ENCODE peak calls at places on chromosomes 7 and 10, in eight cellular contexts. One of them, this sample, is unnamed.

GRCh38 chr7:95811846-95812445 is 39.6 kb downstream of the DYNC1I1 start:
- DNase-seq in spleen: no peak
- DNase-seq in tibial nerve: no peak
- DNase-seq in Peyer's patch: no peak
- DNase-seq in esophagus squamous epithelium: no peak
- DNase-seq in A549: no peak
- DNase-seq in upper lobe of left lung: no peak
- DNase-seq in uterus: no peak
- DNase-seq in this sample: no peak

GRCh38 chr7:49443515-49443914 is 329.9 kb upstream of the VWC2 start:
- DNase-seq in spleen: no peak
- DNase-seq in tibial nerve: no peak
- DNase-seq in Peyer's patch: no peak
- DNase-seq in esophagus squamous epithelium: no peak
- DNase-seq in A549: no peak
- DNase-seq in upper lobe of left lung: no peak
- DNase-seq in uterus: no peak
- DNase-seq in this sample: no peak

GRCh38 chr7:151008511-151009323 is 15.6 kb downstream of the ATG9B start:
- DNase-seq in spleen: peak
- DNase-seq in tibial nerve: no peak
- DNase-seq in Peyer's patch: peak
- DNase-seq in esophagus squamous epithelium: no peak
- DNase-seq in A549: peak
- DNase-seq in upper lobe of left lung: peak
- DNase-seq in uterus: peak
- DNase-seq in this sample: no peak

GRCh38 chr10:28429045-28429444 is 103.9 kb upstream of the WAC start:
- DNase-seq in spleen: no peak
- DNase-seq in tibial nerve: no peak
- DNase-seq in Peyer's patch: no peak
- DNase-seq in esophagus squamous epithelium: no peak
- DNase-seq in A549: no peak
- DNase-seq in upper lobe of left lung: no peak
- DNase-seq in uterus: no peak
- DNase-seq in this sample: no peak

GRCh38 chr7:25402528-25402927 is 174.2 kb upstream of the NPVF start:
- DNase-seq in spleen: no peak
- DNase-seq in tibial nerve: no peak
- DNase-seq in Peyer's patch: no peak
- DNase-seq in esophagus squamous epithelium: no peak
- DNase-seq in A549: no peak
- DNase-seq in upper lobe of left lung: no peak
- DNase-seq in uterus: no peak
- DNase-seq in this sample: no peak

GRCh38 chr7:133026210-133026859 is 55.6 kb downstream of the CHCHD3 start:
- DNase-seq in spleen: no peak
- DNase-seq in tibial nerve: no peak
- DNase-seq in Peyer's patch: no peak
- DNase-seq in esophagus squamous epithelium: no peak
- DNase-seq in A549: no peak
- DNase-seq in upper lobe of left lung: no peak
- DNase-seq in uterus: no peak
- DNase-seq in this sample: no peak

GRCh38 chr7:21071570-21071969 is 284.9 kb upstream of the SP8 start:
- DNase-seq in spleen: no peak
- DNase-seq in tibial nerve: no peak
- DNase-seq in Peyer's patch: no peak
- DNase-seq in esophagus squamous epithelium: no peak
- DNase-seq in A549: no peak
- DNase-seq in upper lobe of left lung: no peak
- DNase-seq in uterus: no peak
- DNase-seq in this sample: no peak

GRCh38 chr10:73806176-73806950 is 5.0 kb downstream of the NDST2 start:
- DNase-seq in spleen: no peak
- DNase-seq in tibial nerve: no peak
- DNase-seq in Peyer's patch: no peak
- DNase-seq in esophagus squamous epithelium: no peak
- DNase-seq in A549: no peak
- DNase-seq in upper lobe of left lung: no peak
- DNase-seq in uterus: no peak
- DNase-seq in this sample: no peak

GRCh38 chr7:75900617-75901315 is 14.2 kb upstream of the POR start:
- DNase-seq in spleen: no peak
- DNase-seq in tibial nerve: no peak
- DNase-seq in Peyer's patch: no peak
- DNase-seq in esophagus squamous epithelium: no peak
- DNase-seq in A549: no peak
- DNase-seq in upper lobe of left lung: no peak
- DNase-seq in uterus: no peak
- DNase-seq in this sample: no peak

GRCh38 chr10:79433324-79434222 is 11.9 kb downstream of the ZCCHC24 start:
- DNase-seq in spleen: peak
- DNase-seq in tibial nerve: no peak
- DNase-seq in Peyer's patch: no peak
- DNase-seq in esophagus squamous epithelium: no peak
- DNase-seq in A549: no peak
- DNase-seq in upper lobe of left lung: no peak
- DNase-seq in uterus: peak
- DNase-seq in this sample: no peak

GRCh38 chr10:133324198-133324792 is 12.4 kb downstream of the CALY start:
- DNase-seq in spleen: peak
- DNase-seq in tibial nerve: no peak
- DNase-seq in Peyer's patch: peak
- DNase-seq in esophagus squamous epithelium: no peak
- DNase-seq in A549: peak
- DNase-seq in upper lobe of left lung: peak
- DNase-seq in uterus: no peak
- DNase-seq in this sample: peak

GRCh38 chr7:83640731-83641533 is 8.0 kb downstream of the SEMA3E start:
- DNase-seq in spleen: no peak
- DNase-seq in tibial nerve: no peak
- DNase-seq in Peyer's patch: no peak
- DNase-seq in esophagus squamous epithelium: no peak
- DNase-seq in A549: no peak
- DNase-seq in upper lobe of left lung: no peak
- DNase-seq in uterus: no peak
- DNase-seq in this sample: no peak

GRCh38 chr7:55065511-55066229 is 46.9 kb downstream of the EGFR start:
- DNase-seq in spleen: no peak
- DNase-seq in tibial nerve: no peak
- DNase-seq in Peyer's patch: no peak
- DNase-seq in esophagus squamous epithelium: no peak
- DNase-seq in A549: peak
- DNase-seq in upper lobe of left lung: no peak
- DNase-seq in uterus: peak
- DNase-seq in this sample: no peak

GRCh38 chr10:132408367-132408781 is 11.4 kb downstream of the PWWP2B start:
- DNase-seq in spleen: no peak
- DNase-seq in tibial nerve: no peak
- DNase-seq in Peyer's patch: no peak
- DNase-seq in esophagus squamous epithelium: no peak
- DNase-seq in A549: no peak
- DNase-seq in upper lobe of left lung: peak
- DNase-seq in uterus: no peak
- DNase-seq in this sample: no peak

GRCh38 chr7:100210803-100211202 is 8.9 kb upstream of the PVRIG start:
- DNase-seq in spleen: peak
- DNase-seq in tibial nerve: no peak
- DNase-seq in Peyer's patch: no peak
- DNase-seq in esophagus squamous epithelium: no peak
- DNase-seq in A549: no peak
- DNase-seq in upper lobe of left lung: no peak
- DNase-seq in uterus: no peak
- DNase-seq in this sample: no peak
- TF ChIP-seq POLR2A in spleen: no peak
- TF ChIP-seq POLR2A in tibial nerve: no peak
- TF ChIP-seq POLR2A in Peyer's patch: no peak
- TF ChIP-seq POLR2A in esophagus squamous epithelium: no peak
- TF ChIP-seq POLR2A in A549: no peak
- TF ChIP-seq POLR2A in upper lobe of left lung: no peak
- TF ChIP-seq POLR2A in uterus: no peak
- TF ChIP-seq POLR2A in this sample: no peak

GRCh38 chr7:66557214-66558200 is 71.2 kb upstream of the KCTD7 start:
- DNase-seq in spleen: peak
- DNase-seq in tibial nerve: peak
- DNase-seq in Peyer's patch: peak
- DNase-seq in esophagus squamous epithelium: no peak
- DNase-seq in A549: peak
- DNase-seq in upper lobe of left lung: peak
- DNase-seq in uterus: peak
- DNase-seq in this sample: peak
- H3K4me3 ChIP-seq in spleen: no peak
- H3K4me3 ChIP-seq in tibial nerve: no peak
- H3K4me3 ChIP-seq in Peyer's patch: no peak
- H3K4me3 ChIP-seq in esophagus squamous epithelium: peak
- H3K4me3 ChIP-seq in A549: no peak
- H3K4me3 ChIP-seq in upper lobe of left lung: no peak
- H3K4me3 ChIP-seq in uterus: no peak
- H3K4me3 ChIP-seq in this sample: peak

DNA sequence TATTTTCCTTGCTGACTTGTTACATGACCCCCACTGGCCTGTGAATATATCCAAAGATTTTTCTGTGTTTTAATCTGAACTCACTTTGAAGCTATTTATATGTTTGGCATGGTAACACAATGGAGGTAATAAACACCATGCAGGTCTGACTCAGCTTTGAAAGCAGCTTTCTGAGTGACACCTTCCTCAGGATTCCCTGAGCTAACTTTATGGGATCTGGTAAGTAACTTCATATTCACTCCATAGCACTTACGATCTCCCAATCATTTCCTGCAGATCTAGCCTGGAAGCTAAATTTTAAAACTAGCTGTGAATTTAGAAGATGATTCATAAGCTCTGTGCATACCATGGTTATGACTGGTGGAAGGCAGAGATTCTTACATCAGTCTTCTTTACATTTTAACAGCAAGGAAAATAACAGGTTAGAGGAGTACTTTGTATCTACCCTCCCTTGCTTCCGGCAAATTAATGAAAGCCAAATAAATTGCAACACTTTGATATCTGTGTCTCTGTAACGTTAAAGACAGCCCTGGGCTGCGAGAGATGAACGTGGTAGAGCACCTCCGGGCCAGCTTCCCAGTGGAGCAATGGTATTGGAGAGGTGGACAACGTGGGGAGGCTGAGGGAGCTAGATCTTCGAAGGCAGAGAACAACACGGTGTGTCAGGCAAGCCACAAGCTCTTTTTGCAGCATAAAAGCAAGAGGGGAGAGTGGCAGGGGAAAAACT is 170.2 kb upstream of the KLF14 start:
- DNase-seq in spleen: no peak
- DNase-seq in tibial nerve: no peak
- DNase-seq in Peyer's patch: no peak
- DNase-seq in esophagus squamous epithelium: no peak
- DNase-seq in A549: peak
- DNase-seq in upper lobe of left lung: no peak
- DNase-seq in uterus: no peak
- DNase-seq in this sample: no peak
- TF ChIP-seq POLR2A in spleen: no peak
- TF ChIP-seq POLR2A in tibial nerve: no peak
- TF ChIP-seq POLR2A in Peyer's patch: no peak
- TF ChIP-seq POLR2A in esophagus squamous epithelium: no peak
- TF ChIP-seq POLR2A in A549: no peak
- TF ChIP-seq POLR2A in upper lobe of left lung: no peak
- TF ChIP-seq POLR2A in uterus: no peak
- TF ChIP-seq POLR2A in this sample: no peak

GRCh38 chr7:106116162-106116704 is 4.1 kb upstream of the SYPL1 start:
- DNase-seq in spleen: no peak
- DNase-seq in tibial nerve: no peak
- DNase-seq in Peyer's patch: no peak
- DNase-seq in esophagus squamous epithelium: no peak
- DNase-seq in A549: no peak
- DNase-seq in upper lobe of left lung: no peak
- DNase-seq in uterus: no peak
- DNase-seq in this sample: no peak
- H3K4me3 ChIP-seq in spleen: no peak
- H3K4me3 ChIP-seq in tibial nerve: no peak
- H3K4me3 ChIP-seq in Peyer's patch: no peak
- H3K4me3 ChIP-seq in esophagus squamous epithelium: no peak
- H3K4me3 ChIP-seq in A549: no peak
- H3K4me3 ChIP-seq in upper lobe of left lung: no peak
- H3K4me3 ChIP-seq in uterus: no peak
- H3K4me3 ChIP-seq in this sample: no peak

DNA sequence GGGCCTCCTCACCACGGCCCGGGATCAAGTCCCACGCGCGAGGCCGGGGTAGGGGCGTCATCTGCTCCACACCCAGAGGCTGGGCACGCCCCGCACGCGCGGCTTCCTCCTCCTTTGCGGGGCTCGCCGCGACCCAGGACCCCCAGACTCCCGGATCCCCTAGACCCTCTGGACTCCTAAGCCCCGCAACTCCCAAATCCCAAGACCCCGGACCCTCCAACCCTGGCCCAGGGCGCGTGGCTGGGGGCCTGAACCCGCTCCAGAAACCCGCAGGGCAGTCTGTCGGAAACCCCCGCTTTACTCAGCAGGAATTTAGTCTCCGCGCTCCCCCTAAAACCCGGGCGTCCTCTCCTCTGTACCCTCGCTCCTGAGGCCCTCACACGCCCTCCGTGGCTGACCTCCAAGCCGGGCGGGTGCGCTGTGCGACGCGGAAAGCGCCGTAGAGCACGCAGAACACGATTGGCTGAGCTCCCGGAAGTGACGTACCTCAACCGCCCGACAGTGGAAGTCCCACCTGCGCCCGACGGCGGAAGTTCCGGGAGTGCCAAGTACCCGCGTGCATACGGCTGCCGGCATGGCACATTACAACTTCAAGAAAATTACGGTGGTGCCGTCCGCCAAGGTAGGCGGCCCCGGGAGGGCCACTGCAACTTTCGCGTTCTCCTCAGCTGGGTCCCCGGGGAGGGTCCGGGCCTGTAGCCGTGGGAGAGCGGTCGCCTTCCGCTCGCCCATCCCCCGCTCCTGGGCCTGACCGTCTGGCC is at the start of gene GTPBP4:
- DNase-seq in spleen: peak
- DNase-seq in tibial nerve: peak
- DNase-seq in Peyer's patch: peak
- DNase-seq in esophagus squamous epithelium: peak
- DNase-seq in A549: peak
- DNase-seq in upper lobe of left lung: peak
- DNase-seq in uterus: peak
- DNase-seq in this sample: peak
- TF ChIP-seq POLR2A in spleen: no peak
- TF ChIP-seq POLR2A in tibial nerve: peak
- TF ChIP-seq POLR2A in Peyer's patch: peak
- TF ChIP-seq POLR2A in esophagus squamous epithelium: peak
- TF ChIP-seq POLR2A in A549: peak
- TF ChIP-seq POLR2A in upper lobe of left lung: no peak
- TF ChIP-seq POLR2A in uterus: peak
- TF ChIP-seq POLR2A in this sample: peak

This sample was measured in breast epithelium.